ENCODE peak calls at places on chromosomes 13 and 19, in eight cellular contexts. P is breast epithelium; Z is stimulated activated CD8-positive, alpha-beta memory T cell treated with anti-CD3 and anti-CD28 coated beads, Interleukin-15, amount 100 ng/mL, for 24 hours; R is Peyer's patch; X is ELR; L is CD8-positive, alpha-beta T cell; Y is stimulated activated naive CD8-positive, alpha-beta T cell treated with anti-CD3 and anti-CD28 coated beads, Interleukin-15, Interleukin-2, amounts not matched to agents 100 U/mL and 50 U/mL, for 24 hours; K is mesothelial cell of epicardium. D is an unnamed sample.

GRCh38 chr13:26629260-26629659 is 71.8 kb downstream of the WASF3 start:
- DNase-seq in P (no peak), Z (no peak), R (no peak), X (peak), L (no peak), Y (no peak), K (no peak), D (peak)

GRCh38 chr13:35994131-35994966 is 136.8 kb downstream of the DCLK1 start:
- DNase-seq in P (no peak), Z (no peak), R (no peak), X (peak), L (no peak), Y (no peak), K (no peak), D (peak)

GRCh38 chr13:100666124-100666523 is 8.5 kb downstream of the TMTC4 start:
- DNase-seq in P (no peak), Z (no peak), R (no peak), X (no peak), L (no peak), Y (no peak), K (no peak), D (no peak)

GRCh38 chr13:20566424-20566916 is 487 bp upstream of the IFT88 start:
- DNase-seq in P (no peak), Z (no peak), R (no peak), X (peak), L (no peak), Y (no peak), K (no peak), D (peak)

GRCh38 chr19:40284501-40285352 is at the start of gene AKT2:
- DNase-seq in P (peak), Z (peak), R (peak), X (peak), L (peak), Y (peak), K (peak), D (peak)

GRCh38 chr13:99496322-99497142 is 4.7 kb upstream of the TM9SF2 start:
- DNase-seq in P (no peak), Z (peak), R (peak), X (peak), L (peak), Y (peak), K (no peak), D (no peak)

GRCh38 chr19:3178377-3178972 is at the start of gene S1PR4:
- DNase-seq in P (no peak), Z (no peak), R (peak), X (no peak), L (peak), Y (peak), K (no peak), D (no peak)

GRCh38 chr19:369876-370275 is 25.3 kb upstream of the MIER2 start:
- DNase-seq in P (no peak), Z (no peak), R (no peak), X (no peak), L (no peak), Y (no peak), K (no peak), D (no peak)

GRCh38 chr13:110254151-110254679 is 52.7 kb downstream of the COL4A1 start:
- DNase-seq in P (no peak), Z (no peak), R (no peak), X (peak), L (no peak), Y (no peak), K (no peak), D (peak)

GRCh38 chr13:46492946-46493345 is 60.0 kb upstream of the LRCH1 start:
- DNase-seq in P (no peak), Z (no peak), R (no peak), X (peak), L (no peak), Y (no peak), K (no peak), D (peak)

GRCh38 chr19:4174895-4175668 is 7.3 kb downstream of the SIRT6 start:
- DNase-seq in P (no peak), Z (no peak), R (no peak), X (no peak), L (no peak), Y (no peak), K (no peak), D (no peak)

GRCh38 chr19:33772102-33772857 is 24.4 kb upstream of the KCTD15 start:
- DNase-seq in P (no peak), Z (no peak), R (no peak), X (no peak), L (no peak), Y (no peak), K (no peak), D (no peak)

GRCh38 chr13:77579971-77580370 is 44.5 kb downstream of the SCEL start:
- DNase-seq in P (no peak), Z (no peak), R (no peak), X (no peak), L (no peak), Y (no peak), K (no peak), D (no peak)

GRCh38 chr19:38686530-38686888 is 39.1 kb downstream of the ACTN4 start:
- DNase-seq in P (no peak), Z (no peak), R (no peak), X (no peak), L (peak), Y (peak), K (no peak), D (no peak)

GRCh38 chr13:60369242-60369641 is 27.8 kb upstream of the TDRD3 start:
- DNase-seq in P (no peak), Z (no peak), R (no peak), X (peak), L (no peak), Y (no peak), K (no peak), D (peak)

GRCh38 chr19:42250666-42251531 is 4.0 kb downstream of the ERF start:
- DNase-seq in P (no peak), Z (no peak), R (no peak), X (peak), L (no peak), Y (peak), K (no peak), D (peak)

GRCh38 chr13:109940637-109941036 is 154.3 kb upstream of the IRS2 start:
- DNase-seq in P (no peak), Z (no peak), R (no peak), X (no peak), L (no peak), Y (no peak), K (no peak), D (no peak)

GRCh38 chr19:17948474-17948966 is 15.7 kb downstream of the CCDC124 start:
- DNase-seq in P (no peak), Z (no peak), R (no peak), X (no peak), L (no peak), Y (no peak), K (no peak), D (no peak)

GRCh38 chr19:42170715-42171114 is 38.5 kb upstream of the POU2F2 start:
- DNase-seq in P (no peak), Z (no peak), R (no peak), X (no peak), L (no peak), Y (no peak), K (no peak), D (no peak)

GRCh38 chr13:95471960-95472359 is 80.6 kb upstream of the CLDN10 start:
- DNase-seq in P (no peak), Z (no peak), R (no peak), X (no peak), L (no peak), Y (no peak), K (no peak), D (no peak)

GRCh38 chr19:29214411-29214810 is 1.5 kb upstream of the UQCRFS1 start:
- DNase-seq in P (no peak), Z (no peak), R (no peak), X (no peak), L (no peak), Y (no peak), K (no peak), D (no peak)

GRCh38 chr13:30796833-30797601 is 61.7 kb downstream of the ALOX5AP start:
- DNase-seq in P (peak), Z (no peak), R (no peak), X (no peak), L (no peak), Y (peak), K (no peak), D (peak)

GRCh38 chr19:8081569-8082550 is 29.3 kb downstream of the CCL25 start:
- DNase-seq in P (no peak), Z (no peak), R (no peak), X (no peak), L (no peak), Y (no peak), K (no peak), D (peak)

GRCh38 chr19:33375760-33376159 is 2.3 kb downstream of the CEBPG start:
- DNase-seq in P (no peak), Z (no peak), R (no peak), X (peak), L (no peak), Y (no peak), K (no peak), D (peak)

GRCh38 chr19:11425719-11426457 is 6.8 kb upstream of the RGL3 start:
- DNase-seq in P (no peak), Z (no peak), R (no peak), X (no peak), L (no peak), Y (no peak), K (no peak), D (no peak)

GRCh38 chr13:92136449-92137180 is 738.2 kb downstream of the GPC5 start:
- DNase-seq in P (no peak), Z (no peak), R (no peak), X (no peak), L (no peak), Y (no peak), K (no peak), D (peak)

GRCh38 chr13:80276371-80277289 is 64.3 kb downstream of the SPRY2 start:
- DNase-seq in P (no peak), Z (no peak), R (no peak), X (peak), L (no peak), Y (no peak), K (no peak), D (peak)

GRCh38 chr13:77859450-77859849 is 59.2 kb downstream of the EDNRB start:
- DNase-seq in P (no peak), Z (no peak), R (no peak), X (peak), L (no peak), Y (no peak), K (no peak), D (peak)

GRCh38 chr13:36608474-36608873 is 65.3 kb upstream of the SERTM1 start:
- DNase-seq in P (no peak), Z (no peak), R (no peak), X (no peak), L (no peak), Y (no peak), K (no peak), D (no peak)

GRCh38 chr19:6214881-6215541 is 64.8 kb downstream of the MLLT1 start:
- DNase-seq in P (no peak), Z (no peak), R (no peak), X (no peak), L (no peak), Y (no peak), K (no peak), D (no peak)

GRCh38 chr19:33248954-33249613 is 23.4 kb upstream of the SLC7A10 start:
- DNase-seq in P (no peak), Z (no peak), R (no peak), X (peak), L (no peak), Y (peak), K (no peak), D (no peak)

GRCh38 chr13:103272770-103273169 is 206.6 kb upstream of the SLC10A2 start:
- DNase-seq in P (no peak), Z (no peak), R (no peak), X (no peak), L (no peak), Y (no peak), K (no peak), D (peak)

GRCh38 chr19:16496613-16496983 is 404 bp downstream of the C19orf44 start:
- DNase-seq in P (no peak), Z (no peak), R (peak), X (peak), L (no peak), Y (peak), K (no peak), D (peak)

GRCh38 chr19:10603084-10603872 is 16.2 kb upstream of the AP1M2 start:
- DNase-seq in P (peak), Z (no peak), R (peak), X (peak), L (peak), Y (peak), K (no peak), D (no peak)

GRCh38 chr13:34391071-34391470 is 551.0 kb upstream of the NBEA start:
- DNase-seq in P (no peak), Z (no peak), R (no peak), X (peak), L (no peak), Y (no peak), K (no peak), D (peak)

GRCh38 chr19:11710313-11710712 is 28.4 kb downstream of the ZNF823 start:
- DNase-seq in P (no peak), Z (no peak), R (no peak), X (no peak), L (no peak), Y (no peak), K (no peak), D (no peak)

GRCh38 chr13:23637813-23638212 is 67.6 kb downstream of the TNFRSF19 start:
- DNase-seq in P (no peak), Z (no peak), R (no peak), X (no peak), L (peak), Y (no peak), K (no peak), D (no peak)